ENCODE peak calls at places on chromosomes 12 and 14, in four cellular contexts. B is heart left ventricle, L is suprapubic skin, A is right lobe of liver. N is an unnamed sample.
A peak's percentile ranks its signal among the peaks of the same experiment; 100 is the strongest.

GRCh38 chr12:6229823-6230222 is 29.6 kb downstream of the CD9 start:
- DNase-seq in B (peak; percentile 71), A (no peak), L (peak; percentile 87), N (no peak)

GRCh38 chr14:92348154-92348553 is 25.2 kb downstream of the SLC24A4 start:
- DNase-seq in L (no peak), A (no peak), B (no peak), N (no peak)

GRCh38 chr14:69043598-69044267 is 64.6 kb upstream of the ACTN1 start:
- DNase-seq in L (no peak), B (peak; percentile 42), A (no peak), N (no peak)

GRCh38 chr12:6788972-6789905 is at the start of gene CD4:
- DNase-seq in L (no peak), B (peak; percentile 86), A (peak; percentile 69), N (no peak)

GRCh38 chr14:70536830-70537229 is 2.0 kb upstream of the ADAM20 start:
- DNase-seq in B (no peak), A (no peak), L (no peak), N (no peak)

GRCh38 chr12:94614288-94614721 is 36.1 kb downstream of the TMCC3 start:
- DNase-seq in A (no peak), L (no peak), B (no peak), N (no peak)

GRCh38 chr12:10563966-10564365 is 49.4 kb downstream of the MAGOHB start:
- DNase-seq in A (no peak), L (no peak), B (no peak), N (no peak)

GRCh38 chr14:50333010-50333409 is 20.9 kb downstream of the DMAC2L start:
- DNase-seq in A (no peak), L (no peak), B (peak; percentile 70), N (no peak)

GRCh38 chr14:104589338-104590195 is 10.0 kb downstream of the C14orf180 start:
- DNase-seq in L (no peak), A (no peak), B (peak; percentile 19), N (no peak)

GRCh38 chr12:100026241-100026640 is 41.5 kb upstream of the ANKS1B start:
- DNase-seq in B (no peak), L (no peak), A (no peak), N (no peak)

GRCh38 chr12:121534495-121535148 is 46.2 kb downstream of the KDM2B start:
- DNase-seq in A (no peak), B (no peak), L (no peak), N (no peak)

DNA sequence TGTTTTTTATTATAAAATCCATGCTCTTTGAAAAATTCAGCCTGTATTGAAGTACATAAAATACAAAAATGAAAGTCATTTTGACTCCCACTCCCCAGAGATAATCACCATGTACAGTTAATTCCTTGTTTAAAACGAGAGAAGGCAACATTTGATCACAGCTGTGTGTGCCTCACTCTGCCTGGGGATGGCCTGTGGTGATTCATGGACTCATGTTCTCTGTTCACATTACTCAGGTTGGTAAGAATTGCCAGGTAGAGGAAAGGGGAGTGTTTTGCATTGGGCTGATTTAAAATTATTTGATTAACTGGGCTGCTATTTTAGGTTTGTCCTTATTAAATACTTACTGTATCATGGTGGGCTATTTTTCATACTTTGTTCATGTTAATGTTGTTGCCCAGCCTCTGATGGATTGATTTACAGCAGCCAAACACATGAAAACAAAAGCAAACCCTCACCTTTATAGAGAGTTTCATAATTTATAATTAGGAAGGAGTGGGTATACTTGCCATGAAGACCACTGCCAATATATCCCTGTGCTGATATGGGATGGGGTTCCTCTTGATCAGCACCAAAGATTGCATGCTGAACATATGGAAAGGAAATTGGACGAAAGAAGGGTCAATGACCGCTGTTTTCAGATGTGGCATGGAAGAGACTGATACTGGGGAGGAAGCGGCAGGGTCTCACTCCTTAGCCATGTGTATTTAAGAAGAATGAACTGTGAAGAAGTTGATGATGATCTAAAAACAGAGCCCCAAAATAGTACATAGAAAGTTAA is 3.0 kb downstream of the ZBTB1 start:
- DNase-seq in A (no peak), L (no peak), B (no peak), N (no peak)
- H3K4me3 ChIP-seq in A (no peak overlapping the region), L (no peak overlapping the region), B (no peak overlapping the region), N (no peak overlapping the region)

DNA sequence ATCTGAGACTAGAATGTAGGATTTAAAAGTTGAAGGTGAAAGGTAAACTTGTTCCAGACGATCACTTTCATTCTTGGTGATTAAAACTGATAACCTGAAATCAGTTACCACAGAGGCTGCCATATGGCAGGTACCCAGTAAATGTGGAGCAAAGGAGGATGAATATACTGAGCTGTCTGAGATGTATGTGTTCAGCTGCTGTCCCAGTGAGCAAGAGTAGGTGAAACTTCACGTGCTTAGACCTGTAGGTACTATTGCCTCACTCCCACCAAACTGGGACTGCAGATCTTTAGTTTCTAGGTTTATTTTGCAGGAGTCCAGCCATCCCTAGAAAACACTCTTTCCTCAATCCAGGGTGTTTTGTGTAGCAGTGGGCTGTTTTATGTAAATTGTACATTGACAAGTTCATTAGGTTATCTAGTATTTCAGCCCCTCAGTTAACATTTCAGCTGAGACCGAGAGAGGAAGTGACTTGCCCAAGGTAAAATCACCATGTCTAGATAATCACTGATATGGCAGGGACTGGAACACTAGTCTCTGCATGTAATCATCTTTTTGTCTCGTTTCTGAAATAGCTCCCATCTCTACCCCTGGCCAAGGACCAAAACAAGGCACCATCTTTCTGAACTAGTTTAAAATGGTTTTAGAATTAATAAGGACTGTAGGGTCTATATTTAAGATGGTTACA is 62.7 kb downstream of the ATG14 start:
- DNase-seq in A (no peak), L (no peak), B (no peak), N (no peak)
- H3K4me1 ChIP-seq in A (no peaks in the 10 kb centered on the region), L (peaks cover 38% of the 10 kb centered on the region), B (peaks cover 4% of the 10 kb centered on the region), N (peaks cover 1% of the 10 kb centered on the region)

DNA sequence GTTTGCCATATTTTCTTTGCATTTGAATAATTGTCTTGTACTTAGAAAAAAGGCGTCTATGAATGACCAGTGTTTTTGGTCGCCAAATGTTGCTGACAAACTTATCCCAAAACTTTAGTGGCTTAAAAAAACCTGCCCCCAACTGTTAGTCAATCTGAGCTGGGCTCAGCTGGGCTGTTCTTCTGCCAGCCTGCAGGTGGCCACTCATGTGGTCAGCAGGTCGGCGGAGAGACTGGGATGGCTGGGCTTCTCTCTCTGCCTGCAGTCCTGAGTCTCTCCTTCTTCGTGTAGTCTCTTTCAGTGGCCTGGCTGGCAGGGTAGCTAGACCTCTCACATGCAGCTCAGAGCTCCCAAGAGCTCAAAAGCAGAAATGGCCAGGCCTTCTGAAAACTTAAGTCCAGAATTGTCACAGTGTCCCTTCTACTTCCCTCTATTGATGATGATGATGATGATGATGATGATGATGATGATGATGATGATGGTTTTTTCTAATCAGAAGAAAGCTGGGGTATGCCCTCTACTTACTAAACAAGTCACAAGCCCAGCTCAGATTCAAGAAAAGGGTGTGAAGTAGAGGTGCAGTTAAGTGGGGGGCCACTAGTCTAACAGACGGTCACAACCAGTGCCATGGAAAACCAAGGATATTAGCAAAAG is 87.9 kb downstream of the PTPN11 start:
- DNase-seq in B (no peak), A (no peak), L (no peak), N (no peak)
- H3K36me3 ChIP-seq in B (peaks cover 89% of the 10 kb centered on the region), A (peaks cover 50% of the 10 kb centered on the region), L (peaks cover 70% of the 10 kb centered on the region), N (peaks cover 13% of the 10 kb centered on the region)

GRCh38 chr14:102403028-102403427 is 40.3 kb downstream of the TECPR2 start:
- DNase-seq in B (no peak), L (no peak), A (no peak), N (no peak)
- H3K4me3 ChIP-seq in B (no peak overlapping the region), L (no peak overlapping the region), A (no peak overlapping the region), N (no peak overlapping the region)

DNA sequence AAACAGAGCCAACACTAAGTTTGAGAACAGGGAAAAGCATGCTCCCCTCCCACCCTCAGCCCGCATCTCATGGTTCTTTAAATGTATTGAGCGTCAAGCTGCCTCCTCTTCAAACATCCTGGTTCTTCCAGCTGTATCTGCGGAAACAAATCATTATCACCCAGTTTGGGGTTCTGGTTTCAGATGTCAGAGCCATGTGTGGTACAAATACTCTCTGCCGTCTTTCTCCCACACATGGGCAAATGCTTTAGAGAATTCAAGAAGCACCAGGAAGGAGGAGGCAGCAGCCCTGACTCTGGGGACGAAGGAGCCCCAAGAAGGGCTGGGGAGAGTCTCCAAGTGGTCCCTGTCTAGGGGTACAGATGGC is 29.2 kb downstream of the JDP2 start:
- DNase-seq in B (no peak), L (no peak), A (no peak), N (no peak)
- H3K4me1 ChIP-seq in B (peaks cover 54% of the 10 kb centered on the region), L (peaks cover 65% of the 10 kb centered on the region), A (peaks cover 47% of the 10 kb centered on the region), N (peaks cover 6% of the 10 kb centered on the region)

GRCh38 chr12:5027436-5027835 is 16.2 kb upstream of the KCNA5 start:
- DNase-seq in B (no peak), A (no peak), L (no peak), N (no peak)
- H3K36me3 ChIP-seq in B (no peaks in the 10 kb centered on the region), A (no peaks in the 10 kb centered on the region), L (no peaks in the 10 kb centered on the region), N (no peaks in the 10 kb centered on the region)

DNA sequence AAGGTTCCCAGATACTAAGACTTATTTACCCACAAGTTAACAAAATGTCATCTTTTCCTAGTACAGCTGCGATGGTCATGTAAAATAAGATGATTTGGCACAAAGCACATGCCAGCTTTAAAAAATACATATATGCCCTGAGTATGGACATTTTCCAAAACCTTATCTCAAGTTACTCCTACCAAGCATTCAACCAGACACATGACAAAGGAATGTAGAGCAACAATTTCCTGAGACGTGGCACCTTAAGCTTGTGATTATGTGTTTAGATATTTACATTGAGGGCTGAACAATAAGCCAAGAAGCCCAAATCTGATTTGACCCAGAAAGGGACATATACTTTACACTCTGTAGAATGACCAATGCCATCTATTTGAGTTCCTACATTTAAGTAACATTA is 24.5 kb upstream of the OVCH1 start:
- DNase-seq in B (no peak), A (no peak), L (no peak), N (no peak)
- H3K4me3 ChIP-seq in B (no peak overlapping the region), A (no peak overlapping the region), L (no peak overlapping the region), N (no peak overlapping the region)

DNA sequence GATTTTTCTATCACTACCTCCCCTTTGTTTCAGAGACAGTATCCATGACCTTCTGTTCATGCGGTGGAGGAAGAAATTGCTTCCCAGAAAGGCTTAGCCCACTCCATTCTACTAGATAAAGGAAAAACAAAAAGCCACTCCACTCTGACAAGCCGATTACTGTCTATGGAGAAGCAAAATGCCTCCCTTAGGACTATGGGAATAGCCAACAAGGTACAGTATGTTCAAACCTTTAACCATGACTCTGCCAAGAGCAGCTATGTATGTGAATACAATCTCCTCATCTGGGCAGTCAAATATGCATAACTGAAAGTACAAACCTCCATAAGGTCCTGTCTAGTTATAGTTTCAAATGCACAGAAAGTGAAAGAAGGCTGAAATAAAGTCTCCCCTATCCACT is 40.5 kb downstream of the ATF7 start:
- DNase-seq in L (no peak), B (no peak), A (no peak), N (no peak)
- H3K4me1 ChIP-seq in L (peaks cover 8% of the 10 kb centered on the region), B (peaks cover 24% of the 10 kb centered on the region), A (peaks cover 1% of the 10 kb centered on the region), N (no peaks in the 10 kb centered on the region)

GRCh38 chr12:120162763-120163162 is 31.8 kb downstream of the GCN1 start:
- DNase-seq in L (no peak), B (no peak), A (peak; percentile 77), N (no peak)
- H3K36me3 ChIP-seq in L (peaks cover 94% of the 10 kb centered on the region), B (peaks cover 99% of the 10 kb centered on the region), A (peaks cover 72% of the 10 kb centered on the region), N (peaks cover 53% of the 10 kb centered on the region)

GRCh38 chr12:54015210-54015931 is 6.6 kb downstream of the HOXC8 start:
- DNase-seq in A (no peak), L (no peak), B (no peak), N (no peak)
- H3K4me3 ChIP-seq in A (no peak overlapping the region), L (no peak overlapping the region), B (no peak overlapping the region), N (no peak overlapping the region)